ENCODE peak calls at places on chromosomes 12 and 14, in eight cellular contexts. C, B, V, S, K, W, A and F are unnamed samples. For H3K4me1, the result is how much of the 10 kb centered on the place peaks cover.

GRCh38 chr12:26126340-26127284 is 1.8 kb upstream of the BHLHE41 start:
- DNase-seq in K (peak), V (peak), A (peak), S (peak), C (peak), B (peak), W (no peak), F (peak)

GRCh38 chr12:42039146-42039545 is 105.5 kb downstream of the GXYLT1 start:
- DNase-seq in W (no peak), C (no peak), S (peak), V (no peak), A (no peak), K (no peak), B (no peak), F (no peak)

GRCh38 chr14:105064001-105064400 is 1.2 kb downstream of the GPR132 start:
- DNase-seq in V (no peak), S (no peak), C (no peak), A (no peak), B (no peak), W (no peak), K (no peak), F (no peak)

GRCh38 chr12:4767181-4767580 is 47.0 kb downstream of the GALNT8 start:
- DNase-seq in A (no peak), C (no peak), V (no peak), B (no peak), W (no peak), K (no peak), S (no peak), F (no peak)

GRCh38 chr12:113727651-113728061 is 238.5 kb downstream of the RBM19 start:
- DNase-seq in V (no peak), C (no peak), A (no peak), W (no peak), K (no peak), S (peak), B (no peak), F (no peak)

GRCh38 chr12:42887657-42888056 is 298.1 kb upstream of the PRICKLE1 start:
- DNase-seq in S (no peak), A (no peak), K (no peak), B (no peak), C (no peak), V (no peak), W (no peak), F (no peak)

GRCh38 chr12:47935196-47935595 is 28.2 kb upstream of the TMEM106C start:
- DNase-seq in V (peak), B (no peak), K (no peak), A (peak), W (no peak), C (peak), S (no peak), F (peak)

GRCh38 chr12:16350682-16351081 is 3.2 kb downstream of the MGST1 start:
- DNase-seq in C (peak), W (no peak), A (no peak), V (no peak), K (peak), S (peak), B (peak), F (no peak)

GRCh38 chr12:6311822-6312528 is 1.5 kb downstream of the PLEKHG6 start:
- DNase-seq in B (no peak), V (no peak), A (no peak), K (no peak), W (no peak), S (no peak), C (no peak), F (no peak)

GRCh38 chr14:77805703-77806102 is 5.8 kb downstream of the ADCK1 start:
- DNase-seq in K (no peak), C (no peak), B (no peak), S (no peak), W (no peak), A (no peak), V (no peak), F (no peak)

GRCh38 chr14:105051182-105052109 is 13.8 kb downstream of the GPR132 start:
- DNase-seq in C (no peak), A (no peak), K (no peak), W (no peak), B (no peak), S (no peak), V (no peak), F (no peak)

GRCh38 chr12:24596768-24597388 is 352.0 kb downstream of the BCAT1 start:
- DNase-seq in B (no peak), A (peak), C (no peak), V (no peak), K (no peak), W (no peak), S (peak), F (no peak)

GRCh38 chr14:105126970-105127307 is 41.6 kb downstream of the JAG2 start:
- DNase-seq in W (no peak), C (peak), V (no peak), A (no peak), B (no peak), S (no peak), K (no peak), F (no peak)

GRCh38 chr12:49951411-49952105 is 1.0 kb downstream of the AQP2 start:
- DNase-seq in V (no peak), B (no peak), S (no peak), W (no peak), K (no peak), A (no peak), C (no peak), F (no peak)

GRCh38 chr12:1117371-1117770 is 126.3 kb downstream of the ERC1 start:
- DNase-seq in W (no peak), B (no peak), C (no peak), K (no peak), S (no peak), V (no peak), A (no peak), F (no peak)

GRCh38 chr12:80490329-80490728 is 46.3 kb downstream of the PTPRQ start:
- DNase-seq in K (no peak), V (no peak), B (no peak), C (no peak), W (no peak), A (peak), S (peak), F (no peak)

GRCh38 chr12:20040194-20040593 is 328.1 kb upstream of the PDE3A start:
- DNase-seq in S (no peak), A (no peak), K (no peak), W (no peak), V (no peak), C (no peak), B (no peak), F (no peak)

GRCh38 chr12:101475751-101476305 is 692 bp downstream of the SPIC start:
- DNase-seq in W (no peak), V (no peak), C (no peak), K (no peak), S (no peak), A (no peak), B (no peak), F (no peak)

GRCh38 chr12:33977887-33978286 is 44.4 kb upstream of the ALG10 start:
- DNase-seq in K (no peak), A (no peak), V (no peak), S (no peak), C (no peak), B (no peak), W (no peak), F (no peak)

GRCh38 chr14:93103392-93104080 is 12.2 kb downstream of the ITPK1 start:
- DNase-seq in V (no peak), W (no peak), A (no peak), B (no peak), C (no peak), S (no peak), K (peak), F (no peak)

GRCh38 chr12:64088431-64089349 is 133.4 kb downstream of the KICS2 start:
- DNase-seq in K (peak), C (peak), S (peak), A (peak), W (peak), V (peak), B (peak), F (no peak)

GRCh38 chr12:57552692-57553321 is 3.0 kb downstream of the KIF5A start:
- DNase-seq in W (no peak), C (no peak), K (no peak), B (no peak), S (no peak), A (peak), V (no peak), F (no peak)

GRCh38 chr14:63952933-63953437 is 100.2 kb downstream of the SYNE2 start:
- DNase-seq in V (no peak), K (no peak), C (no peak), B (no peak), A (no peak), S (no peak), W (no peak), F (no peak)

GRCh38 chr12:46470039-46470627 is 97.6 kb upstream of the SLC38A2 start:
- DNase-seq in V (no peak), W (no peak), S (no peak), B (no peak), C (no peak), K (no peak), A (no peak), F (no peak)

GRCh38 chr14:99524804-99525698 is 43.8 kb downstream of the CCNK start:
- DNase-seq in S (peak), K (no peak), V (peak), A (peak), W (no peak), C (no peak), B (no peak), F (no peak)

GRCh38 chr12:53380104-53380796 is at the start of gene SP1:
- DNase-seq in W (peak), C (peak), A (peak), B (peak), S (peak), K (peak), V (peak), F (peak)
- H3K4me1 ChIP-seq in W (under half), C (under half), A (under half), B (under half), S (under half), K (under half), V (under half), F (half or more)

DNA sequence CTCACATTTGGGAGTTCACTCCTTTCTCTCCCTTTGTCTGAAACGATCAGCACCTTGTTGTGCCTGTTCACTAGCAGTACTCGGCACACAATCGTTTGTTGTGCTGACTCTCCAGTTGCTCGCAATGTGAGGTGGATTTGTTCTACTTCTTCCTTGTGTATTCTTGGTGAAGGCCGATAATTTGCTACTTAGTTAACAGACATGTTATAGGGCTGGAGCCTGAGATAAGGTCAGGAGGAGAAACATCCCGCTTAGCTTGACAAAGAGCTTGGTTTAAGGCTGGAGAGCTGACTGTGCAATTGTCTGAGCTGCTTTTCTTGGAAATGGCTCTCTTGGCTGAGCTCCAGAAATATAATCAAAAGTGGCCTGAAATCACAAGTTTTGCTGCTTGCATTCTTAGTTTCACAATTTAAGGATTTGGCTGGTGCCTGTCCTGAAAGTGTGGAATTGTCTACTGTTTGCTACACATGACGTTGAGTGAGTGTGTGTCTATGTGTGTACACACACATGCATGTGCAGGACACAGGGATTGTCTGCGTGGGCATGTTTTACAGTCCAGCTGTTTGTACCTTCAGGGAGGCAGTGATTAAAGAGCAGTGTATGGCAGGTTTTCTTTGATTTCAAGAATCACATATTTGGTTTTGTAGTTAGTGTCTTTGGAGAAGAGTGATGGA is 77.7 kb downstream of the ARF6 start:
- DNase-seq in A (peak), B (no peak), C (no peak), K (no peak), S (no peak), W (no peak), V (no peak), F (no peak)
- H3K4me3 ChIP-seq in A (no peak), B (no peak), C (no peak), K (no peak), S (no peak), W (no peak), V (no peak), F (no peak)

DNA sequence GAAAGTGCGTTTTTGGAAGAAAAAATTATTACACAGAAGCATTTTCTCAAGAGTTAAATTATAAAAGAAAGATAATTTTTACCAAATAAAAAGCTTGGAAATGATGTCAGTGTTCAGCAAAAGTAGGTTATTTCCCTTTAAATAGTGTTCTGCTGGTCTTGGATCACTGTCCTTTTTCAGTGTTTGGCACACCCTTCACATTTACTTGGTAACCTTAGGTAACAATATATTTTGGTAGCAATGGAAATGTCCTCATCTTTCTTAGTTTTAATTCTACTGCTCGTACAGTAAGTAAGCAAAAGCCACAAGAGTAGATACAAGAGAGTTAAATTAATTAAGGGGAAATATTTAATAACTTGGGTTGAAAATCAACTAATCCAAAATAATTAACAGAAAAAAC is 40.3 kb downstream of the FERMT2 start:
- DNase-seq in S (no peak), B (no peak), V (no peak), C (no peak), K (no peak), A (no peak), W (no peak), F (no peak)
- H3K4me1 ChIP-seq in S (under half), B (under half), V (under half), C (under half), K (under half), A (under half), W (under half), F (under half)

GRCh38 chr12:52949413-52950331 is 754 bp downstream of the KRT18 start:
- DNase-seq in W (peak), A (no peak), K (peak), B (no peak), V (no peak), S (peak), C (no peak), F (no peak)
- H3K4me3 ChIP-seq in W (peak), A (peak), K (peak), B (peak), V (peak), S (peak), C (peak), F (peak)

DNA sequence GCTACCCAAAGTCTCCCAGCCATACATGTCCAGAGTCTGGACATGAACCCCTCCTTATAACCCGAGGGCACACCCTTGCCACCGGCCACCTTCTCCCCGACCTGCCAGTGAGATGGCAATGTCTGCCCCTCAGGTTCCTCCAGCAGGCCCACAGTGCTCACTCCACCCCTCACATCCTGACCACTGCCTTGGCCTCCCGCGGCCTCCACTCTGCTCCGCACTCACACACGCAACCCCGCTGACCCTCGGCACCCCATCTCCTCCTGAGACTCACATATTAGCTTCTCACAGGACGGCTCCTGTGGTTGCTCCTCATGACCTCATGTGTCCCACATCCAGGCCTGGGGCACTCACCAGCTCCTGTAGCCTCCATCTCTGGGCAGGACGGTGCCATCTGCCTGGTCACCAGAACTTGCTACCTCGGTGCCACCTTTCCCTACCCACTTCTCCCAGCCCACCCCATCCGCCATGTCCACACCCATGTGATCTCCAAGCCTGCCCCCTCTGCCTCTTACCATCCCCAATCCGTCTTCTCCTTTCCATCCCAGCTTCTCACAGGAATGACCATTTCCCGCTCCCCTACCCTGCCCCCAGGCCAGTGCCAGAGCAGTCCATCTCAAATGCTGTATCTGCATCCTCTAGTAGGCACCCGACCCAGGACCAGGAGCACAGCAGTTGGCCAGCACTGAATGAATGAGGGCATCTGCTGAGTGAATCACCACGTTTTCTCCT is 198.6 kb upstream of the DIO3 start:
- DNase-seq in B (no peak), W (no peak), V (no peak), S (no peak), A (no peak), K (no peak), C (no peak), F (no peak)
- H3K4me1 ChIP-seq in B (under half), W (under half), V (half or more), S (under half), A (under half), K (under half), C (under half), F (under half)

DNA sequence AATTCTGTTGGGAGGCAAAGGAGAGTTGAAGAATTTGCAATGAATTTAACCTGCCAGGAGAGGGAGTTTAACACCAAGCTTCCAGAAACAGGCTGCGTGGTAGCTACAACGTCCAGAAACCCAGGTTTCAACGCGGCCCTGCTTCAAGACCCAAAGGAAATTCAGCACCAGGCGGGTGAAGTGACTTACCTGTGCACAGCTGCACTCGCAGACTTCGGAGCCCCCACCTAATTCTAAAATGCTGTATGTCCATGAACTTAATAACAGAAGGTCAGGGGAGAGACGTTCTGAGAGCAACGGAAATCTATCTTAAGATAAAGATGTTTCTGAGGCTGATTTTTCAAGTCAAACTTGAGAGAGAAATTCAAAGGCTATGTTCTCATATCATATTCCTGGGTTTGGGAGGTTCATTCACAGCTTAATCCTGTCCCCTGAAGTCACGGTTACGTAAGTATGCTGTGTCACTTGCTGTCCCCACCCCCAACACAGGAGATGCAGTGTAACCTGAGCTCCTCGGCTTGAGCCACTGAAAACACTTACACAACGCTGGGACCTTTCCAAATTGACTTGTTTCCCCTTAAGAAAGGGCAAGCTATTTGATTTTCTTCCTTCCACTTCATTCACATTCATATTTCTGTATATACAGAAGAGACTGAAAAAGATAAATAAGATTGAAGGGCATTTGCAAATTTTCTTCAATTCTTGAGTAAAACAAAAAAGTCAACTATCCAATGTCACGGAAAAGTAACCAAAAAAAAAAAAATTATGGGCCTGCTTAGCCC is 22.7 kb downstream of the CLIP1 start:
- DNase-seq in C (peak), A (peak), V (peak), B (peak), K (peak), W (peak), S (peak), F (peak)
- H3K4me3 ChIP-seq in C (no peak), A (peak), V (peak), B (peak), K (peak), W (no peak), S (no peak), F (no peak)

DNA sequence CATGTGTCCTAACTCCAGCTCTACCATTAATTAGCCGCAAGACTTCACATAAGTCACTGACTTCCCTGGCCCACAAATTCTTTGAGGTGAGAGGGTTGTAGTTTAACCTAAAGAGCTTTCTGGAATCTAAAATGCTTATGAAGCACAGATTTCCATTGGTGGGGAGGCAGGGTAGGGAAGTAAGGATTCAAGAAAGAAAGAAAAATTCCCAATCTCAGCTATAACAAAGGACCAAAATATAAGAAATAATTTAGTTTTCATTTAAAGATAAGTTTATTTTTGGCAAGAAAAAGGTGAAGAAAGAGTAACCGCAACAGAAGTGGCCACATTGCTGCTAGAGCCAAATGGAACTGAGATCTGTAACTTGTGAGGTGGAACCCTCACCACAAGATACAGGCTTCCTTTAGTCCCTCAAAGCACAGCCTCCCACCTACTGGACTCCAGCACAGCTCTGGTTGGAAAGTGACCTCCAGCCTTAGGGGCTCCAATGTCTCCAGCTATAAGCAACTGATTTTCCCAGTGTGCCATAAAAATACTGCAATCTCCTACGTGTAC is 23.6 kb downstream of the DAD1 start:
- DNase-seq in K (no peak), W (no peak), S (no peak), B (no peak), A (no peak), V (no peak), C (no peak), F (no peak)
- H3K4me1 ChIP-seq in K (under half), W (under half), S (under half), B (under half), A (under half), V (under half), C (under half), F (under half)

GRCh38 chr12:121751716-121752351 is 39.3 kb downstream of the TMEM120B start:
- DNase-seq in S (no peak), A (no peak), W (no peak), B (no peak), V (no peak), C (no peak), K (no peak), F (no peak)
- H3K4me3 ChIP-seq in S (no peak), A (no peak), W (no peak), B (no peak), V (no peak), C (no peak), K (no peak), F (no peak)